ENCODE peak calls at places on chromosomes 5 and 9, in seven cellular contexts. One of them, this sample, is unnamed.
A peak's percentile ranks its signal among the peaks of the same experiment; 100 is the strongest.

GRCh38 chr9:89484475-89485404 is 13.2 kb downstream of the SEMA4D start:
- DNase-seq in testis: no peak
- DNase-seq in Peyer's patch: no peak
- DNase-seq in GM12891: no peak
- DNase-seq in ovary: no peak
- DNase-seq in right lobe of liver: no peak
- DNase-seq in stomach: no peak
- DNase-seq in this sample: no peak

GRCh38 chr5:66807743-66808142 is 211.6 kb downstream of the MAST4 start:
- DNase-seq in stomach: no peak
- DNase-seq in testis: no peak
- DNase-seq in Peyer's patch: no peak
- DNase-seq in ovary: no peak
- DNase-seq in right lobe of liver: no peak
- DNase-seq in GM12891: no peak
- DNase-seq in this sample: no peak

GRCh38 chr5:104914536-104915070 is 1352.0 kb upstream of the NUDT12 start:
- DNase-seq in Peyer's patch: no peak
- DNase-seq in GM12891: no peak
- DNase-seq in ovary: no peak
- DNase-seq in right lobe of liver: no peak
- DNase-seq in testis: no peak
- DNase-seq in stomach: no peak
- DNase-seq in this sample: no peak

GRCh38 chr5:42772265-42772993 is 15.8 kb downstream of the CCDC152 start:
- DNase-seq in right lobe of liver: no peak
- DNase-seq in GM12891: no peak
- DNase-seq in Peyer's patch: no peak
- DNase-seq in testis: no peak
- DNase-seq in stomach: no peak
- DNase-seq in ovary: no peak
- DNase-seq in this sample: no peak

GRCh38 chr5:65247594-65247993 is 234.1 kb downstream of the ADAMTS6 start:
- DNase-seq in ovary: no peak
- DNase-seq in GM12891: no peak
- DNase-seq in right lobe of liver: no peak
- DNase-seq in testis: no peak
- DNase-seq in stomach: no peak
- DNase-seq in Peyer's patch: no peak
- DNase-seq in this sample: no peak

GRCh38 chr9:138104251-138105122 is 226.9 kb downstream of the CACNA1B start:
- DNase-seq in right lobe of liver: no peak
- DNase-seq in stomach: no peak
- DNase-seq in Peyer's patch: no peak
- DNase-seq in testis: peak; percentile 4
- DNase-seq in GM12891: no peak
- DNase-seq in ovary: no peak
- DNase-seq in this sample: no peak

GRCh38 chr9:125507247-125507646 is 199.8 kb downstream of the MAPKAP1 start:
- DNase-seq in right lobe of liver: no peak
- DNase-seq in Peyer's patch: no peak
- DNase-seq in ovary: no peak
- DNase-seq in GM12891: no peak
- DNase-seq in testis: no peak
- DNase-seq in stomach: no peak
- DNase-seq in this sample: no peak

GRCh38 chr5:158376679-158377078 is 517.7 kb upstream of the CLINT1 start:
- DNase-seq in testis: no peak
- DNase-seq in ovary: no peak
- DNase-seq in right lobe of liver: no peak
- DNase-seq in GM12891: no peak
- DNase-seq in stomach: no peak
- DNase-seq in Peyer's patch: no peak
- DNase-seq in this sample: no peak

GRCh38 chr5:143308726-143309125 is 94.8 kb downstream of the NR3C1 start:
- DNase-seq in ovary: no peak
- DNase-seq in right lobe of liver: no peak
- DNase-seq in testis: no peak
- DNase-seq in Peyer's patch: no peak
- DNase-seq in GM12891: no peak
- DNase-seq in stomach: no peak
- DNase-seq in this sample: no peak

GRCh38 chr5:14250094-14250777 is 107.1 kb downstream of the TRIO start:
- DNase-seq in right lobe of liver: no peak
- DNase-seq in Peyer's patch: no peak
- DNase-seq in testis: peak; percentile 91
- DNase-seq in GM12891: no peak
- DNase-seq in ovary: peak; percentile 84
- DNase-seq in stomach: no peak
- DNase-seq in this sample: peak; percentile 13

GRCh38 chr5:73419414-73420390 is 28.9 kb downstream of the FOXD1 start:
- DNase-seq in right lobe of liver: no peak
- DNase-seq in Peyer's patch: no peak
- DNase-seq in ovary: no peak
- DNase-seq in stomach: no peak
- DNase-seq in testis: peak; percentile 56
- DNase-seq in GM12891: no peak
- DNase-seq in this sample: no peak

GRCh38 chr9:125844611-125845010 is 97.4 kb downstream of the PBX3 start:
- DNase-seq in Peyer's patch: no peak
- DNase-seq in ovary: no peak
- DNase-seq in stomach: no peak
- DNase-seq in right lobe of liver: no peak
- DNase-seq in testis: no peak
- DNase-seq in GM12891: no peak
- DNase-seq in this sample: no peak

GRCh38 chr9:109893222-109893621 is 113.2 kb downstream of the PALM2AKAP2 start:
- DNase-seq in Peyer's patch: no peak
- DNase-seq in testis: no peak
- DNase-seq in GM12891: no peak
- DNase-seq in stomach: no peak
- DNase-seq in right lobe of liver: no peak
- DNase-seq in ovary: no peak
- DNase-seq in this sample: no peak

GRCh38 chr5:115069087-115069968 is 100.4 kb downstream of the TRIM36 start:
- DNase-seq in testis: peak; percentile 56
- DNase-seq in stomach: peak; percentile 26
- DNase-seq in ovary: no peak
- DNase-seq in GM12891: no peak
- DNase-seq in right lobe of liver: no peak
- DNase-seq in Peyer's patch: no peak
- DNase-seq in this sample: peak; percentile 11

GRCh38 chr9:34633166-34633565 is 4.3 kb upstream of the ARID3C start:
- DNase-seq in Peyer's patch: no peak
- DNase-seq in GM12891: no peak
- DNase-seq in stomach: no peak
- DNase-seq in testis: no peak
- DNase-seq in ovary: no peak
- DNase-seq in right lobe of liver: no peak
- DNase-seq in this sample: no peak

GRCh38 chr9:137305060-137305787 is 3.2 kb upstream of the NRARP start:
- DNase-seq in testis: no peak
- DNase-seq in right lobe of liver: peak; percentile 55
- DNase-seq in Peyer's patch: peak; percentile 87
- DNase-seq in stomach: peak; percentile 69
- DNase-seq in ovary: peak; percentile 43
- DNase-seq in GM12891: peak; percentile 69
- DNase-seq in this sample: peak; percentile 69

GRCh38 chr5:72407541-72407940 is 87.4 kb downstream of the PTCD2 start:
- DNase-seq in ovary: no peak
- DNase-seq in right lobe of liver: no peak
- DNase-seq in stomach: no peak
- DNase-seq in Peyer's patch: no peak
- DNase-seq in testis: no peak
- DNase-seq in GM12891: no peak
- DNase-seq in this sample: no peak

GRCh38 chr5:176528301-176528700 is 8.9 kb downstream of the RNF44 start:
- DNase-seq in Peyer's patch: no peak
- DNase-seq in testis: peak; percentile 45
- DNase-seq in ovary: no peak
- DNase-seq in stomach: no peak
- DNase-seq in right lobe of liver: no peak
- DNase-seq in GM12891: no peak
- DNase-seq in this sample: no peak

GRCh38 chr9:89619019-89619418 is 14.2 kb downstream of the GADD45G start:
- DNase-seq in stomach: no peak
- DNase-seq in ovary: no peak
- DNase-seq in testis: no peak
- DNase-seq in Peyer's patch: no peak
- DNase-seq in right lobe of liver: no peak
- DNase-seq in GM12891: no peak
- DNase-seq in this sample: no peak

GRCh38 chr5:139817362-139817761 is 21.8 kb downstream of the PSD2 start:
- DNase-seq in Peyer's patch: peak; percentile 26
- DNase-seq in right lobe of liver: no peak
- DNase-seq in testis: no peak
- DNase-seq in stomach: no peak
- DNase-seq in ovary: no peak
- DNase-seq in GM12891: no peak
- DNase-seq in this sample: no peak

GRCh38 chr5:133565993-133566392 is 46.3 kb downstream of the FSTL4 start:
- DNase-seq in testis: peak; percentile 62
- DNase-seq in right lobe of liver: no peak
- DNase-seq in stomach: no peak
- DNase-seq in ovary: no peak
- DNase-seq in GM12891: no peak
- DNase-seq in Peyer's patch: no peak
- DNase-seq in this sample: peak; percentile 20

GRCh38 chr5:119919279-119919678 is 289.9 kb downstream of the FAM170A start:
- DNase-seq in stomach: no peak
- DNase-seq in right lobe of liver: no peak
- DNase-seq in ovary: no peak
- DNase-seq in testis: no peak
- DNase-seq in GM12891: no peak
- DNase-seq in Peyer's patch: no peak
- DNase-seq in this sample: no peak

GRCh38 chr9:120405860-120406259 is 174.1 kb downstream of the CDK5RAP2 start:
- DNase-seq in testis: no peak
- DNase-seq in right lobe of liver: no peak
- DNase-seq in GM12891: no peak
- DNase-seq in ovary: no peak
- DNase-seq in stomach: no peak
- DNase-seq in Peyer's patch: no peak
- DNase-seq in this sample: no peak

GRCh38 chr5:27038476-27038875 is at the start of gene CDH9:
- DNase-seq in GM12891: no peak
- DNase-seq in Peyer's patch: no peak
- DNase-seq in right lobe of liver: no peak
- DNase-seq in stomach: no peak
- DNase-seq in testis: no peak
- DNase-seq in ovary: no peak
- DNase-seq in this sample: no peak

GRCh38 chr5:92916036-92916435 is 665.0 kb downstream of the NR2F1-AS1 start:
- DNase-seq in testis: no peak
- DNase-seq in right lobe of liver: no peak
- DNase-seq in GM12891: no peak
- DNase-seq in ovary: no peak
- DNase-seq in Peyer's patch: no peak
- DNase-seq in stomach: no peak
- DNase-seq in this sample: no peak

GRCh38 chr5:134458234-134458633 is 46.6 kb upstream of the CDKN2AIPNL start:
- DNase-seq in right lobe of liver: no peak
- DNase-seq in ovary: peak; percentile 31
- DNase-seq in stomach: no peak
- DNase-seq in Peyer's patch: no peak
- DNase-seq in testis: peak; percentile 58
- DNase-seq in GM12891: no peak
- DNase-seq in this sample: no peak

GRCh38 chr5:13664377-13664776 is 280.1 kb downstream of the DNAH5 start:
- DNase-seq in testis: no peak
- DNase-seq in right lobe of liver: no peak
- DNase-seq in stomach: no peak
- DNase-seq in Peyer's patch: no peak
- DNase-seq in GM12891: no peak
- DNase-seq in ovary: no peak
- DNase-seq in this sample: no peak

GRCh38 chr5:35924950-35925722 is 13.3 kb downstream of the CAPSL start:
- DNase-seq in stomach: peak; percentile 51
- DNase-seq in right lobe of liver: peak; percentile 60
- DNase-seq in ovary: peak; percentile 38
- DNase-seq in testis: peak; percentile 85
- DNase-seq in Peyer's patch: peak; percentile 72
- DNase-seq in GM12891: peak; percentile 34
- DNase-seq in this sample: peak; percentile 58
- TF ChIP-seq POLR2A in stomach: no peak
- TF ChIP-seq POLR2A in right lobe of liver: no peak
- TF ChIP-seq POLR2A in ovary: no peak
- TF ChIP-seq POLR2A in testis: no peak
- TF ChIP-seq POLR2A in Peyer's patch: no peak
- TF ChIP-seq POLR2A in GM12891: no peak
- TF ChIP-seq POLR2A in this sample: no peak

DNA sequence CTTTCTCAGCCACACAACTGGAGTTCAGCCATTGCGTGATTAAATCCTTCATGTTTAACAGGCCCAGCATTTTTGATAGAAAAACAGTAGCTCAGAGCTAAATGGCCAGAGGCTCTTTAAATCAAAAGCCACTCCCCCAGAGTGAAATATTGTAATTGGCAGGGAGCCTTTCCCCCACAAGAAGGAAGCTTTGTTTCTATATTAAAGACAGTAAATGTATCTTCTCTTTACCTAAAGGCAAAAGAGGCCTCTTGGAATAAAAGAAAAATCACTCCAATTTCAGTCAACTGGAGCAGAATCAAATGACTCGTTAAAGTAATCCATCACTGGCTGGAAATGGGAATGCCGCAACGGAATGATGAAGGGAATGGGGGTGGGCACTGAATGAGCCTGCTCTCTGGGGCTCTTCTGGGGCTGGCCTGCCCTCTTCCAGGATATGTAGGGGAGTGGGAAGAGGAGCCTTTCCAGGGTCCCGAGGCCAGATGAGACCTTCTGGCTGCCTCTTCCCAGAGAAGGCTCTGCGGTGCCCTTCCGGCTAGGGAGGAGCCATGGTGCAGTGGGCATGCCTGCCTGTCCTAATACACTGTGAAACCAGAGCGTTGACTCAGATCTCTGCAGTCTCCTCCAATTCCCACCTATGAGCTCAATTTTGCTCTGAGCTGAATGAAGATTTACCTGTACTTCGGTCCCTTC is 45.2 kb downstream of the ANKDD1B start:
- DNase-seq in Peyer's patch: no peak
- DNase-seq in ovary: peak; percentile 19
- DNase-seq in GM12891: no peak
- DNase-seq in stomach: no peak
- DNase-seq in right lobe of liver: no peak
- DNase-seq in testis: peak; percentile 44
- DNase-seq in this sample: no peak
- TF ChIP-seq POLR2A in Peyer's patch: no peak
- TF ChIP-seq POLR2A in ovary: no peak
- TF ChIP-seq POLR2A in GM12891: no peak
- TF ChIP-seq POLR2A in stomach: no peak
- TF ChIP-seq POLR2A in right lobe of liver: no peak
- TF ChIP-seq POLR2A in testis: no peak
- TF ChIP-seq POLR2A in this sample: no peak

GRCh38 chr9:129597355-129598088 is 23.4 kb downstream of the C9orf50 start:
- DNase-seq in stomach: peak; percentile 92
- DNase-seq in testis: peak; percentile 46
- DNase-seq in Peyer's patch: peak; percentile 70
- DNase-seq in ovary: peak; percentile 90
- DNase-seq in GM12891: no peak
- DNase-seq in right lobe of liver: no peak
- DNase-seq in this sample: no peak
- TF ChIP-seq POLR2A in stomach: no peak
- TF ChIP-seq POLR2A in testis: no peak
- TF ChIP-seq POLR2A in Peyer's patch: no peak
- TF ChIP-seq POLR2A in ovary: no peak
- TF ChIP-seq POLR2A in GM12891: no peak
- TF ChIP-seq POLR2A in right lobe of liver: no peak
- TF ChIP-seq POLR2A in this sample: no peak

GRCh38 chr9:33234511-33235467 is 5.2 kb upstream of the SPINK4 start:
- DNase-seq in right lobe of liver: no peak
- DNase-seq in testis: no peak
- DNase-seq in ovary: no peak
- DNase-seq in GM12891: no peak
- DNase-seq in Peyer's patch: no peak
- DNase-seq in stomach: peak; percentile 41
- DNase-seq in this sample: no peak
- TF ChIP-seq POLR2A in right lobe of liver: no peak
- TF ChIP-seq POLR2A in testis: no peak
- TF ChIP-seq POLR2A in ovary: no peak
- TF ChIP-seq POLR2A in GM12891: no peak
- TF ChIP-seq POLR2A in Peyer's patch: no peak
- TF ChIP-seq POLR2A in stomach: no peak
- TF ChIP-seq POLR2A in this sample: no peak